ENCODE peak calls at places on chromosomes 16 and 17, in ten cellular contexts. One of them, this sample, is unnamed.
A peak's percentile ranks its signal among the peaks of the same experiment; 100 is the strongest.

GRCh38 chr16:78446486-78446885 is 347.0 kb downstream of the WWOX start:
- DNase-seq in tibial artery: no peak
- DNase-seq in GM23338: no peak
- DNase-seq in prostate gland: no peak
- DNase-seq in psoas muscle: no peak
- DNase-seq in neuronal stem cell: no peak
- DNase-seq in sigmoid colon: no peak
- DNase-seq in ascending aorta: no peak
- DNase-seq in adrenal gland: no peak
- DNase-seq in AG04450: no peak
- DNase-seq in this sample: no peak

GRCh38 chr17:36124879-36125824 is 21.5 kb downstream of the CCL4 start:
- DNase-seq in ascending aorta: no peak
- DNase-seq in psoas muscle: no peak
- DNase-seq in GM23338: peak; percentile 28
- DNase-seq in sigmoid colon: no peak
- DNase-seq in tibial artery: no peak
- DNase-seq in neuronal stem cell: no peak
- DNase-seq in AG04450: no peak
- DNase-seq in prostate gland: no peak
- DNase-seq in adrenal gland: no peak
- DNase-seq in this sample: no peak

GRCh38 chr17:50459081-50459676 is 9.5 kb downstream of the CHAD start:
- DNase-seq in psoas muscle: no peak
- DNase-seq in ascending aorta: no peak
- DNase-seq in tibial artery: no peak
- DNase-seq in neuronal stem cell: no peak
- DNase-seq in adrenal gland: no peak
- DNase-seq in AG04450: no peak
- DNase-seq in prostate gland: peak; percentile 83
- DNase-seq in GM23338: no peak
- DNase-seq in sigmoid colon: no peak
- DNase-seq in this sample: no peak

GRCh38 chr17:164536-165235 is 16.8 kb downstream of the DOC2B start:
- DNase-seq in neuronal stem cell: peak; percentile 66
- DNase-seq in AG04450: peak; percentile 6
- DNase-seq in sigmoid colon: no peak
- DNase-seq in GM23338: peak; percentile 68
- DNase-seq in tibial artery: no peak
- DNase-seq in ascending aorta: no peak
- DNase-seq in adrenal gland: peak; percentile 85
- DNase-seq in prostate gland: no peak
- DNase-seq in psoas muscle: no peak
- DNase-seq in this sample: peak; percentile 46

GRCh38 chr16:46949216-46949892 is 24.1 kb downstream of the DNAJA2 start:
- DNase-seq in tibial artery: no peak
- DNase-seq in prostate gland: no peak
- DNase-seq in adrenal gland: no peak
- DNase-seq in AG04450: no peak
- DNase-seq in neuronal stem cell: no peak
- DNase-seq in ascending aorta: no peak
- DNase-seq in GM23338: no peak
- DNase-seq in sigmoid colon: no peak
- DNase-seq in psoas muscle: no peak
- DNase-seq in this sample: no peak

GRCh38 chr16:1357906-1358566 is 6.3 kb downstream of the GNPTG start:
- DNase-seq in GM23338: no peak
- DNase-seq in psoas muscle: no peak
- DNase-seq in neuronal stem cell: no peak
- DNase-seq in ascending aorta: no peak
- DNase-seq in prostate gland: no peak
- DNase-seq in sigmoid colon: no peak
- DNase-seq in tibial artery: no peak
- DNase-seq in AG04450: no peak
- DNase-seq in adrenal gland: peak; percentile 94
- DNase-seq in this sample: no peak

GRCh38 chr17:64252831-64253230 is 10.2 kb downstream of the TEX2 start:
- DNase-seq in prostate gland: no peak
- DNase-seq in tibial artery: no peak
- DNase-seq in neuronal stem cell: no peak
- DNase-seq in adrenal gland: peak; percentile 18
- DNase-seq in ascending aorta: no peak
- DNase-seq in psoas muscle: no peak
- DNase-seq in AG04450: no peak
- DNase-seq in sigmoid colon: no peak
- DNase-seq in GM23338: no peak
- DNase-seq in this sample: no peak

GRCh38 chr17:65855245-65855644 is 293.8 kb upstream of the AXIN2 start:
- DNase-seq in GM23338: peak; percentile 21
- DNase-seq in sigmoid colon: no peak
- DNase-seq in neuronal stem cell: no peak
- DNase-seq in ascending aorta: no peak
- DNase-seq in AG04450: no peak
- DNase-seq in prostate gland: no peak
- DNase-seq in psoas muscle: no peak
- DNase-seq in adrenal gland: no peak
- DNase-seq in tibial artery: no peak
- DNase-seq in this sample: no peak

GRCh38 chr17:78394209-78394608 is 15.8 kb downstream of the PGS1 start:
- DNase-seq in AG04450: no peak
- DNase-seq in adrenal gland: no peak
- DNase-seq in neuronal stem cell: no peak
- DNase-seq in tibial artery: no peak
- DNase-seq in sigmoid colon: no peak
- DNase-seq in GM23338: no peak
- DNase-seq in prostate gland: no peak
- DNase-seq in psoas muscle: no peak
- DNase-seq in ascending aorta: no peak
- DNase-seq in this sample: no peak

GRCh38 chr17:78272181-78272913 is 40.9 kb downstream of the TMEM235 start:
- DNase-seq in GM23338: peak; percentile 80
- DNase-seq in neuronal stem cell: no peak
- DNase-seq in AG04450: peak; percentile 81
- DNase-seq in prostate gland: peak; percentile 77
- DNase-seq in sigmoid colon: peak; percentile 92
- DNase-seq in tibial artery: no peak
- DNase-seq in psoas muscle: no peak
- DNase-seq in adrenal gland: peak; percentile 72
- DNase-seq in ascending aorta: no peak
- DNase-seq in this sample: no peak

GRCh38 chr16:53417976-53418375 is 16.3 kb upstream of the RBL2 start:
- DNase-seq in GM23338: no peak
- DNase-seq in ascending aorta: no peak
- DNase-seq in tibial artery: no peak
- DNase-seq in neuronal stem cell: no peak
- DNase-seq in prostate gland: no peak
- DNase-seq in psoas muscle: no peak
- DNase-seq in AG04450: no peak
- DNase-seq in adrenal gland: no peak
- DNase-seq in sigmoid colon: no peak
- DNase-seq in this sample: no peak

GRCh38 chr17:68290268-68290954 is 516 bp downstream of the SLC16A6 start:
- DNase-seq in GM23338: peak; percentile 74
- DNase-seq in neuronal stem cell: no peak
- DNase-seq in prostate gland: peak; percentile 28
- DNase-seq in sigmoid colon: no peak
- DNase-seq in psoas muscle: peak; percentile 68
- DNase-seq in ascending aorta: no peak
- DNase-seq in adrenal gland: peak; percentile 59
- DNase-seq in tibial artery: no peak
- DNase-seq in AG04450: no peak
- DNase-seq in this sample: no peak

GRCh38 chr16:15466886-15467781 is 32.7 kb downstream of the BMERB1 start:
- DNase-seq in AG04450: no peak
- DNase-seq in neuronal stem cell: no peak
- DNase-seq in ascending aorta: no peak
- DNase-seq in tibial artery: no peak
- DNase-seq in adrenal gland: no peak
- DNase-seq in prostate gland: no peak
- DNase-seq in psoas muscle: no peak
- DNase-seq in sigmoid colon: no peak
- DNase-seq in GM23338: no peak
- DNase-seq in this sample: no peak

GRCh38 chr17:5365831-5366230 is 53.6 kb downstream of the NUP88 start:
- DNase-seq in GM23338: no peak
- DNase-seq in sigmoid colon: no peak
- DNase-seq in ascending aorta: no peak
- DNase-seq in psoas muscle: no peak
- DNase-seq in prostate gland: no peak
- DNase-seq in adrenal gland: no peak
- DNase-seq in neuronal stem cell: no peak
- DNase-seq in tibial artery: no peak
- DNase-seq in AG04450: no peak
- DNase-seq in this sample: no peak

GRCh38 chr17:5364696-5365095 is 54.8 kb downstream of the NUP88 start:
- DNase-seq in prostate gland: no peak
- DNase-seq in GM23338: no peak
- DNase-seq in AG04450: no peak
- DNase-seq in adrenal gland: no peak
- DNase-seq in psoas muscle: no peak
- DNase-seq in ascending aorta: no peak
- DNase-seq in tibial artery: no peak
- DNase-seq in sigmoid colon: no peak
- DNase-seq in neuronal stem cell: no peak
- DNase-seq in this sample: no peak

GRCh38 chr17:5361426-5361825 is 58.0 kb downstream of the NUP88 start:
- DNase-seq in psoas muscle: no peak
- DNase-seq in adrenal gland: no peak
- DNase-seq in tibial artery: no peak
- DNase-seq in sigmoid colon: no peak
- DNase-seq in neuronal stem cell: no peak
- DNase-seq in ascending aorta: no peak
- DNase-seq in GM23338: peak; percentile 43
- DNase-seq in AG04450: no peak
- DNase-seq in prostate gland: no peak
- DNase-seq in this sample: no peak

GRCh38 chr17:5362162-5362811 is 57.2 kb downstream of the NUP88 start:
- DNase-seq in psoas muscle: no peak
- DNase-seq in AG04450: no peak
- DNase-seq in tibial artery: no peak
- DNase-seq in sigmoid colon: no peak
- DNase-seq in adrenal gland: no peak
- DNase-seq in ascending aorta: no peak
- DNase-seq in GM23338: peak; percentile 63
- DNase-seq in prostate gland: no peak
- DNase-seq in neuronal stem cell: no peak
- DNase-seq in this sample: no peak

GRCh38 chr17:5364156-5364555 is 55.3 kb downstream of the NUP88 start:
- DNase-seq in adrenal gland: no peak
- DNase-seq in tibial artery: no peak
- DNase-seq in GM23338: no peak
- DNase-seq in ascending aorta: no peak
- DNase-seq in sigmoid colon: no peak
- DNase-seq in AG04450: peak; percentile 33
- DNase-seq in prostate gland: no peak
- DNase-seq in psoas muscle: no peak
- DNase-seq in neuronal stem cell: no peak
- DNase-seq in this sample: no peak
- H3K27ac ChIP-seq in adrenal gland: no peak overlapping the region
- H3K27ac ChIP-seq in tibial artery: no peak overlapping the region
- H3K27ac ChIP-seq in GM23338: no peak overlapping the region
- H3K27ac ChIP-seq in ascending aorta: no peak overlapping the region
- H3K27ac ChIP-seq in sigmoid colon: no peak overlapping the region
- H3K27ac ChIP-seq in AG04450: no peak overlapping the region
- H3K27ac ChIP-seq in prostate gland: no peak overlapping the region
- H3K27ac ChIP-seq in psoas muscle: no peak overlapping the region
- H3K27ac ChIP-seq in neuronal stem cell: no peak overlapping the region
- H3K27ac ChIP-seq in this sample: no peak overlapping the region

GRCh38 chr16:30358990-30359870 is 4.1 kb upstream of the CD2BP2 start:
- DNase-seq in GM23338: peak; percentile 57
- DNase-seq in neuronal stem cell: no peak
- DNase-seq in ascending aorta: no peak
- DNase-seq in tibial artery: peak; percentile 62
- DNase-seq in prostate gland: no peak
- DNase-seq in sigmoid colon: peak; percentile 61
- DNase-seq in AG04450: no peak
- DNase-seq in psoas muscle: no peak
- DNase-seq in adrenal gland: no peak
- DNase-seq in this sample: no peak
- H3K27ac ChIP-seq in GM23338: no peak overlapping the region
- H3K27ac ChIP-seq in neuronal stem cell: no peak overlapping the region
- H3K27ac ChIP-seq in ascending aorta: no peak overlapping the region
- H3K27ac ChIP-seq in tibial artery: no peak overlapping the region
- H3K27ac ChIP-seq in prostate gland: no peak overlapping the region
- H3K27ac ChIP-seq in sigmoid colon: no peak overlapping the region
- H3K27ac ChIP-seq in AG04450: no peak overlapping the region
- H3K27ac ChIP-seq in psoas muscle: no peak overlapping the region
- H3K27ac ChIP-seq in adrenal gland: no peak overlapping the region
- H3K27ac ChIP-seq in this sample: no peak overlapping the region

DNA sequence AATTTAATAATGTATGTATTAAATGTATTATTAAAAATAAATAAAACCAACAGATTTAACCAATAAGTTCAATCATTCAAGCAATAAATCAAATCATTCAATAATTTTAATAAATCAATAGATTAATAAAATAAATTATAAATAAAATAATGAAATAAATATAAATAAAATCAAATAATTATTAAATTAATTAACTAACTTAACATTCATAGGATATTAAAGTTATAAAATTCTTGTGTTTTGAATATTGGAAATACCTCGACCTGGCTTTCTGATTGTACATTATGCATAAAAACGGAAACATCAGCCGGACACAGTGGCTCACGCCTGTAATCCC is 182.2 kb downstream of the BANP start:
- DNase-seq in adrenal gland: no peak
- DNase-seq in tibial artery: no peak
- DNase-seq in GM23338: no peak
- DNase-seq in ascending aorta: no peak
- DNase-seq in neuronal stem cell: no peak
- DNase-seq in AG04450: no peak
- DNase-seq in prostate gland: no peak
- DNase-seq in sigmoid colon: no peak
- DNase-seq in psoas muscle: no peak
- DNase-seq in this sample: no peak
- H3K27ac ChIP-seq in adrenal gland: no peak overlapping the region
- H3K27ac ChIP-seq in tibial artery: no peak overlapping the region
- H3K27ac ChIP-seq in GM23338: no peak overlapping the region
- H3K27ac ChIP-seq in ascending aorta: no peak overlapping the region
- H3K27ac ChIP-seq in neuronal stem cell: no peak overlapping the region
- H3K27ac ChIP-seq in AG04450: no peak overlapping the region
- H3K27ac ChIP-seq in prostate gland: no peak overlapping the region
- H3K27ac ChIP-seq in sigmoid colon: no peak overlapping the region
- H3K27ac ChIP-seq in psoas muscle: no peak overlapping the region
- H3K27ac ChIP-seq in this sample: no peak overlapping the region

DNA sequence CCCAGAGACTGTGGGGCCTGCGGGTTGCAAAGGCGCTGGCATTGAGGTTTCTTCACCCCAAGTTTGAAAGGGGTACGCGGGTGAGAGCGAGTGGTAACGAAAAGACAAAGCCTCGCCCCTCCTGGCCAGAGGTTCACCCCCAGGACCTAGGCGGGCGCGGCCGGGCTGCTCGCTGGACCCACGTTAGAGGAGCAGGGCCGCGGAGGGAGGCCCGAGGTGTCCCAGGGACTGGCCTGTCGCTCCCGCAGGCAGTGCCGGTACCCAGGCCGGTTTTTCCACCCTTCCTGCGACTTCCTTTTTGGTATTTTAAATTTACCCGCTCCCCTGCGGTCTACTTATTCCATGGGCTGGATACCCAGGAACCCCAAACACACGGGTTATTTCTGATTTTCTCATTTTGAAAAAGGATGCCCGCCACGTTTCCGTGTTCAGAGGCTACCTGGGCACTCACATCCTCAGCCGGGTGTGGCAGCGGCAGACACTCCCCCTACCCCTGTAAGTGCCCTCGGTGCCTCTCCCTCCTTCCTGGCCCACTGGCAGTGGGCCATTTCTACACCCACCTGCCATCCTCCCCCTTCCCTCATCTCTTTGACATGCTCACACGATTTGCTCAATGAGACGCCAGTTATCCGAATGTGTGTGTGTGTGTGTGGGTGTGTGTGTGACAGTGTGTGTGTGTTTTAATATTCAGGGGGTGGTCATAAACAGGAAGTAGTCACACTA is 1.6 kb upstream of the FOXL1 start:
- DNase-seq in psoas muscle: no peak
- DNase-seq in AG04450: peak; percentile 80
- DNase-seq in ascending aorta: no peak
- DNase-seq in sigmoid colon: no peak
- DNase-seq in GM23338: peak; percentile 57
- DNase-seq in prostate gland: no peak
- DNase-seq in neuronal stem cell: no peak
- DNase-seq in adrenal gland: no peak
- DNase-seq in tibial artery: peak; percentile 76
- DNase-seq in this sample: no peak
- H3K27ac ChIP-seq in psoas muscle: peak overlapping the region; percentile 46
- H3K27ac ChIP-seq in AG04450: peak overlapping the region; percentile 100
- H3K27ac ChIP-seq in ascending aorta: peak overlapping the region; percentile 99
- H3K27ac ChIP-seq in sigmoid colon: peak overlapping the region; percentile 58
- H3K27ac ChIP-seq in GM23338: no peak overlapping the region
- H3K27ac ChIP-seq in prostate gland: peak overlapping the region; percentile 22
- H3K27ac ChIP-seq in neuronal stem cell: no peak overlapping the region
- H3K27ac ChIP-seq in adrenal gland: peak overlapping the region; percentile 78
- H3K27ac ChIP-seq in tibial artery: peak overlapping the region; percentile 95
- H3K27ac ChIP-seq in this sample: no peak overlapping the region

This sample was measured in substantia nigra.